ENCODE peak calls at places on chromosomes 4 and X, in nine cellular contexts. One of them, this sample, is unnamed.
A peak's percentile ranks its signal among the peaks of the same experiment; 100 is the strongest.

GRCh38 chr4:185915817-185916216 is 103.8 kb upstream of the SORBS2 start:
- DNase-seq in brain microvascular endothelial cell: no peak
- DNase-seq in pancreas: no peak
- DNase-seq in transverse colon: no peak
- DNase-seq in CD4-positive, alpha-beta T cell: no peak
- DNase-seq in AG04450: no peak
- DNase-seq in neural progenitor cell: no peak
- DNase-seq in stomach: no peak
- DNase-seq in heart left ventricle: no peak
- DNase-seq in this sample: no peak

GRCh38 chr4:54901202-54901601 is 224.2 kb downstream of the KDR start:
- DNase-seq in brain microvascular endothelial cell: no peak
- DNase-seq in pancreas: no peak
- DNase-seq in transverse colon: no peak
- DNase-seq in CD4-positive, alpha-beta T cell: no peak
- DNase-seq in AG04450: no peak
- DNase-seq in neural progenitor cell: no peak
- DNase-seq in stomach: no peak
- DNase-seq in heart left ventricle: no peak
- DNase-seq in this sample: no peak

GRCh38 chr4:107718351-107718965 is 1.6 kb downstream of the PAPSS1 start:
- DNase-seq in brain microvascular endothelial cell: no peak
- DNase-seq in pancreas: no peak
- DNase-seq in transverse colon: no peak
- DNase-seq in CD4-positive, alpha-beta T cell: no peak
- DNase-seq in AG04450: no peak
- DNase-seq in neural progenitor cell: no peak
- DNase-seq in stomach: no peak
- DNase-seq in heart left ventricle: no peak
- DNase-seq in this sample: no peak

GRCh38 chr4:182189107-182189878 is 53.9 kb upstream of the TENM3 start:
- DNase-seq in brain microvascular endothelial cell: peak; percentile 76
- DNase-seq in pancreas: no peak
- DNase-seq in transverse colon: no peak
- DNase-seq in CD4-positive, alpha-beta T cell: no peak
- DNase-seq in AG04450: peak; percentile 73
- DNase-seq in neural progenitor cell: no peak
- DNase-seq in stomach: no peak
- DNase-seq in heart left ventricle: no peak
- DNase-seq in this sample: no peak

GRCh38 chr4:38663021-38663800 is 788 bp upstream of the KLF3 start:
- DNase-seq in brain microvascular endothelial cell: no peak
- DNase-seq in pancreas: peak; percentile 93
- DNase-seq in transverse colon: no peak
- DNase-seq in CD4-positive, alpha-beta T cell: no peak
- DNase-seq in AG04450: peak; percentile 24
- DNase-seq in neural progenitor cell: peak; percentile 87
- DNase-seq in stomach: peak; percentile 34
- DNase-seq in heart left ventricle: no peak
- DNase-seq in this sample: peak; percentile 53

GRCh38 chrX:1751781-1752180 is 136.9 kb downstream of the ASMT start:
- DNase-seq in brain microvascular endothelial cell: no peak
- DNase-seq in pancreas: no peak
- DNase-seq in transverse colon: no peak
- DNase-seq in CD4-positive, alpha-beta T cell: no peak
- DNase-seq in AG04450: no peak
- DNase-seq in neural progenitor cell: no peak
- DNase-seq in stomach: no peak
- DNase-seq in heart left ventricle: no peak
- DNase-seq in this sample: no peak

GRCh38 chr4:75708218-75708691 is 16.1 kb upstream of the USO1 start:
- DNase-seq in brain microvascular endothelial cell: no peak
- DNase-seq in pancreas: no peak
- DNase-seq in transverse colon: peak; percentile 50
- DNase-seq in CD4-positive, alpha-beta T cell: peak; percentile 16
- DNase-seq in AG04450: no peak
- DNase-seq in neural progenitor cell: peak; percentile 16
- DNase-seq in stomach: no peak
- DNase-seq in heart left ventricle: no peak
- DNase-seq in this sample: no peak

GRCh38 chr4:129261584-129261983 is 165.6 kb downstream of the C4orf33 start:
- DNase-seq in brain microvascular endothelial cell: no peak
- DNase-seq in pancreas: no peak
- DNase-seq in transverse colon: no peak
- DNase-seq in CD4-positive, alpha-beta T cell: no peak
- DNase-seq in AG04450: no peak
- DNase-seq in neural progenitor cell: no peak
- DNase-seq in stomach: no peak
- DNase-seq in heart left ventricle: no peak
- DNase-seq in this sample: no peak

GRCh38 chrX:40579880-40580536 is 762 bp upstream of the ATP6AP2 start:
- DNase-seq in brain microvascular endothelial cell: no peak
- DNase-seq in pancreas: no peak
- DNase-seq in transverse colon: no peak
- DNase-seq in CD4-positive, alpha-beta T cell: no peak
- DNase-seq in AG04450: no peak
- DNase-seq in neural progenitor cell: no peak
- DNase-seq in stomach: no peak
- DNase-seq in heart left ventricle: no peak
- DNase-seq in this sample: no peak

GRCh38 chr4:26839534-26839951 is 21.1 kb upstream of the STIM2 start:
- DNase-seq in brain microvascular endothelial cell: no peak
- DNase-seq in pancreas: no peak
- DNase-seq in transverse colon: no peak
- DNase-seq in CD4-positive, alpha-beta T cell: no peak
- DNase-seq in AG04450: no peak
- DNase-seq in neural progenitor cell: no peak
- DNase-seq in stomach: no peak
- DNase-seq in heart left ventricle: peak; percentile 38
- DNase-seq in this sample: no peak

GRCh38 chr4:24765331-24765990 is 29.9 kb upstream of the SOD3 start:
- DNase-seq in brain microvascular endothelial cell: no peak
- DNase-seq in pancreas: no peak
- DNase-seq in transverse colon: no peak
- DNase-seq in CD4-positive, alpha-beta T cell: no peak
- DNase-seq in AG04450: peak; percentile 60
- DNase-seq in neural progenitor cell: no peak
- DNase-seq in stomach: no peak
- DNase-seq in heart left ventricle: no peak
- DNase-seq in this sample: no peak

GRCh38 chrX:132615396-132616131 is 126.7 kb upstream of the MBNL3 start:
- DNase-seq in brain microvascular endothelial cell: peak; percentile 34
- DNase-seq in pancreas: no peak
- DNase-seq in transverse colon: peak; percentile 51
- DNase-seq in CD4-positive, alpha-beta T cell: peak; percentile 15
- DNase-seq in AG04450: no peak
- DNase-seq in neural progenitor cell: peak; percentile 65
- DNase-seq in stomach: peak; percentile 48
- DNase-seq in heart left ventricle: peak; percentile 8
- DNase-seq in this sample: peak; percentile 76

GRCh38 chrX:16946971-16947562 is 609 bp downstream of the REPS2 start:
- DNase-seq in brain microvascular endothelial cell: no peak
- DNase-seq in pancreas: peak; percentile 81
- DNase-seq in transverse colon: peak; percentile 23
- DNase-seq in CD4-positive, alpha-beta T cell: no peak
- DNase-seq in AG04450: no peak
- DNase-seq in neural progenitor cell: peak; percentile 21
- DNase-seq in stomach: peak; percentile 41
- DNase-seq in heart left ventricle: peak; percentile 4
- DNase-seq in this sample: peak; percentile 18

GRCh38 chr4:4781936-4782754 is 77.3 kb upstream of the MSX1 start:
- DNase-seq in brain microvascular endothelial cell: no peak
- DNase-seq in pancreas: no peak
- DNase-seq in transverse colon: no peak
- DNase-seq in CD4-positive, alpha-beta T cell: no peak
- DNase-seq in AG04450: peak; percentile 24
- DNase-seq in neural progenitor cell: no peak
- DNase-seq in stomach: no peak
- DNase-seq in heart left ventricle: no peak
- DNase-seq in this sample: no peak

GRCh38 chr4:128757712-128758111 is 51.8 kb upstream of the JADE1 start:
- DNase-seq in brain microvascular endothelial cell: no peak
- DNase-seq in pancreas: no peak
- DNase-seq in transverse colon: no peak
- DNase-seq in CD4-positive, alpha-beta T cell: no peak
- DNase-seq in AG04450: no peak
- DNase-seq in neural progenitor cell: peak; percentile 53
- DNase-seq in stomach: peak; percentile 43
- DNase-seq in heart left ventricle: peak; percentile 61
- DNase-seq in this sample: no peak

GRCh38 chr4:43411226-43411625 is 518.7 kb downstream of the GRXCR1 start:
- DNase-seq in brain microvascular endothelial cell: no peak
- DNase-seq in pancreas: no peak
- DNase-seq in transverse colon: no peak
- DNase-seq in CD4-positive, alpha-beta T cell: no peak
- DNase-seq in AG04450: peak; percentile 51
- DNase-seq in neural progenitor cell: no peak
- DNase-seq in stomach: no peak
- DNase-seq in heart left ventricle: no peak
- DNase-seq in this sample: no peak
- H3K27ac ChIP-seq in brain microvascular endothelial cell: no peak overlapping the region
- H3K27ac ChIP-seq in pancreas: no peak overlapping the region
- H3K27ac ChIP-seq in transverse colon: no peak overlapping the region
- H3K27ac ChIP-seq in CD4-positive, alpha-beta T cell: no peak overlapping the region
- H3K27ac ChIP-seq in AG04450: no peak overlapping the region
- H3K27ac ChIP-seq in neural progenitor cell: no peak overlapping the region
- H3K27ac ChIP-seq in stomach: no peak overlapping the region
- H3K27ac ChIP-seq in heart left ventricle: no peak overlapping the region
- H3K27ac ChIP-seq in this sample: no peak overlapping the region

GRCh38 chr4:21011106-21011505 is 310.8 kb downstream of the PACRGL start:
- DNase-seq in brain microvascular endothelial cell: no peak
- DNase-seq in pancreas: no peak
- DNase-seq in transverse colon: no peak
- DNase-seq in CD4-positive, alpha-beta T cell: no peak
- DNase-seq in AG04450: no peak
- DNase-seq in neural progenitor cell: no peak
- DNase-seq in stomach: no peak
- DNase-seq in heart left ventricle: no peak
- DNase-seq in this sample: no peak

GRCh38 chr4:21009956-21010355 is 309.7 kb downstream of the PACRGL start:
- DNase-seq in brain microvascular endothelial cell: no peak
- DNase-seq in pancreas: no peak
- DNase-seq in transverse colon: no peak
- DNase-seq in CD4-positive, alpha-beta T cell: no peak
- DNase-seq in AG04450: no peak
- DNase-seq in neural progenitor cell: peak; percentile 48
- DNase-seq in stomach: no peak
- DNase-seq in heart left ventricle: no peak
- DNase-seq in this sample: no peak

GRCh38 chr4:21018817-21019216 is 318.6 kb downstream of the PACRGL start:
- DNase-seq in brain microvascular endothelial cell: no peak
- DNase-seq in pancreas: no peak
- DNase-seq in transverse colon: no peak
- DNase-seq in CD4-positive, alpha-beta T cell: no peak
- DNase-seq in AG04450: no peak
- DNase-seq in neural progenitor cell: no peak
- DNase-seq in stomach: no peak
- DNase-seq in heart left ventricle: no peak
- DNase-seq in this sample: no peak

GRCh38 chr4:21013501-21013900 is 313.2 kb downstream of the PACRGL start:
- DNase-seq in brain microvascular endothelial cell: no peak
- DNase-seq in pancreas: no peak
- DNase-seq in transverse colon: no peak
- DNase-seq in CD4-positive, alpha-beta T cell: no peak
- DNase-seq in AG04450: no peak
- DNase-seq in neural progenitor cell: no peak
- DNase-seq in stomach: no peak
- DNase-seq in heart left ventricle: no peak
- DNase-seq in this sample: no peak

GRCh38 chr4:21012851-21013331 is 312.6 kb downstream of the PACRGL start:
- DNase-seq in brain microvascular endothelial cell: no peak
- DNase-seq in pancreas: no peak
- DNase-seq in transverse colon: no peak
- DNase-seq in CD4-positive, alpha-beta T cell: no peak
- DNase-seq in AG04450: no peak
- DNase-seq in neural progenitor cell: no peak
- DNase-seq in stomach: no peak
- DNase-seq in heart left ventricle: no peak
- DNase-seq in this sample: no peak
- H3K27ac ChIP-seq in brain microvascular endothelial cell: no peak overlapping the region
- H3K27ac ChIP-seq in pancreas: no peak overlapping the region
- H3K27ac ChIP-seq in transverse colon: no peak overlapping the region
- H3K27ac ChIP-seq in CD4-positive, alpha-beta T cell: no peak overlapping the region
- H3K27ac ChIP-seq in AG04450: no peak overlapping the region
- H3K27ac ChIP-seq in neural progenitor cell: no peak overlapping the region
- H3K27ac ChIP-seq in stomach: no peak overlapping the region
- H3K27ac ChIP-seq in heart left ventricle: no peak overlapping the region
- H3K27ac ChIP-seq in this sample: no peak overlapping the region

DNA sequence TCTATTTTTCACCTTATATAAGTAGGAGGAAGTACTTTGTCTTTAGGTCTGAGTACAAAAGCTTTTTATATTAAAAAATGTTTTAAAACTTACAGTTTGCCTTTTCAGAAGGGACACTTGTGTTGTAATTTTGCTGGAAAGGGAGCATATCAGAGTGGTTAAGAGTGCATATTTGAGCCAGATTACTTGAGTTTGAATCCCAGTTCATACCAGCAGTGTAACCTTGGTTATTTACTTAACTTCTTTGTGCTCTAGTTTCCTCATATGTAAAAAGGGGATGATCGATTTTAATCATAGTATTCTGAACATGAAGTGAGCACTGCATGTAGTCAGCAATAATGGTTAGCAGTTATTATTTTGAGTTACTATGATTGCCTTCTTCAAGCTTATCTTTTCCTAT is 78.3 kb upstream of the SLC4A4 start:
- DNase-seq in brain microvascular endothelial cell: no peak
- DNase-seq in pancreas: no peak
- DNase-seq in transverse colon: no peak
- DNase-seq in CD4-positive, alpha-beta T cell: no peak
- DNase-seq in AG04450: no peak
- DNase-seq in neural progenitor cell: no peak
- DNase-seq in stomach: no peak
- DNase-seq in heart left ventricle: no peak
- DNase-seq in this sample: no peak
- H3K27ac ChIP-seq in brain microvascular endothelial cell: no peak overlapping the region
- H3K27ac ChIP-seq in pancreas: no peak overlapping the region
- H3K27ac ChIP-seq in transverse colon: no peak overlapping the region
- H3K27ac ChIP-seq in CD4-positive, alpha-beta T cell: no peak overlapping the region
- H3K27ac ChIP-seq in AG04450: no peak overlapping the region
- H3K27ac ChIP-seq in neural progenitor cell: no peak overlapping the region
- H3K27ac ChIP-seq in stomach: no peak overlapping the region
- H3K27ac ChIP-seq in heart left ventricle: peak overlapping the region; percentile 64
- H3K27ac ChIP-seq in this sample: no peak overlapping the region

DNA sequence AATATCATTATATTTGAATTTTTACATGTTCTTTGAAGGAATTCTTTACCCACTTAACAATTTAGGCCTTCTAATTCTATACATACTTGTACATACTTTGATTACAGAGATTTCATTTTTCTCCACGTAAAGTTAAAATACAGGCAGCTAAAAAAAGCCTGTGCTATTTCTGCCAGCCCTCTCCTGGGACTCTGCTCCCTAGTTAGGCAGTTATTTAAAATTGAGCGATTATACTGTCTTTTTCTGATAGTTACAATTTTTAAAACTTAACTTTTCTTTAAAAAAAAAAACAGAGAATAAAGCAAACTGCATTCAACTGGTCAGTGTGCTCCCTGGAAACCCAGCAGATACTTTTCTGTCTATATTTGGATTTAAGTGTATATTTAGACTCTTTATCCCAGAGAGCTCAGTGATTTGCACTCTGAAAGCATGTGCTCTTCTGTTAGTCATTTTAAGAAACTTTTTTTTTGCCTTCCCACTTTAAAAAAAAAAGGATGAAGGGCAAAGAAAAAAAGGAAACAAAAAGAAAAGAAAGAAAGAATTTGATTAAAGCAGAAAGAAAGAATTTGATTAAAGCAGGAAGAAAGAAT is 18.1 kb upstream of the FAM241A start:
- DNase-seq in brain microvascular endothelial cell: no peak
- DNase-seq in pancreas: no peak
- DNase-seq in transverse colon: no peak
- DNase-seq in CD4-positive, alpha-beta T cell: no peak
- DNase-seq in AG04450: no peak
- DNase-seq in neural progenitor cell: no peak
- DNase-seq in stomach: no peak
- DNase-seq in heart left ventricle: no peak
- DNase-seq in this sample: no peak
- H3K27ac ChIP-seq in brain microvascular endothelial cell: peak overlapping the region; percentile 71
- H3K27ac ChIP-seq in pancreas: no peak overlapping the region
- H3K27ac ChIP-seq in transverse colon: no peak overlapping the region
- H3K27ac ChIP-seq in CD4-positive, alpha-beta T cell: no peak overlapping the region
- H3K27ac ChIP-seq in AG04450: no peak overlapping the region
- H3K27ac ChIP-seq in neural progenitor cell: no peak overlapping the region
- H3K27ac ChIP-seq in stomach: no peak overlapping the region
- H3K27ac ChIP-seq in heart left ventricle: peak overlapping the region; percentile 25
- H3K27ac ChIP-seq in this sample: no peak overlapping the region